ENCODE peak calls at places on chromosomes 4 and X, in four cellular contexts. R is NCI-H1694 treated with DMSO at 0.1 percent for 48 hours, J is NCI-H1105, L is lung. Q is an unnamed sample.

GRCh38 chr4:7310441-7310840 is 118.1 kb downstream of the SORCS2 start:
- DNase-seq in R (no peak), J (no peak), L (no peak), Q (peak; percentile 31)

GRCh38 chr4:2804973-2805501 is 12.2 kb downstream of the SH3BP2 start:
- DNase-seq in R (no peak), J (no peak), L (no peak), Q (no peak)

GRCh38 chr4:123421942-123422781 is 25.6 kb downstream of the SPRY1 start:
- DNase-seq in R (no peak), J (no peak), L (no peak), Q (no peak)

GRCh38 chr4:87219648-87220093 is 747 bp downstream of the KLHL8 start:
- DNase-seq in R (peak; percentile 30), J (no peak), L (peak; percentile 42), Q (peak; percentile 71)

GRCh38 chrX:118751950-118752783 is 24.8 kb downstream of the IL13RA1 start:
- DNase-seq in R (no peak), J (no peak), L (no peak), Q (no peak)

GRCh38 chrX:10415704-10416001 is 204.7 kb downstream of the MID1 start:
- DNase-seq in R (no peak), J (no peak), L (no peak), Q (peak; percentile 60)

GRCh38 chr4:83074086-83074704 is 39.2 kb downstream of the COPS4 start:
- DNase-seq in R (peak; percentile 73), J (no peak), L (peak; percentile 36), Q (peak; percentile 92)

GRCh38 chr4:20629180-20630115 is 70.8 kb upstream of the PACRGL start:
- DNase-seq in R (no peak), J (no peak), L (no peak), Q (no peak)

GRCh38 chr4:108072300-108072699 is 82.6 kb downstream of the HADH start:
- DNase-seq in R (no peak), J (peak; percentile 39), L (no peak), Q (no peak)

GRCh38 chr4:182862166-182862875 is 54.9 kb downstream of the DCTD start:
- DNase-seq in R (no peak), J (peak; percentile 42), L (no peak), Q (no peak)

GRCh38 chr4:73978886-73979285 is 2.9 kb downstream of the PF4 start:
- DNase-seq in R (no peak), J (no peak), L (no peak), Q (peak; percentile 76)

GRCh38 chr4:141375855-141376254 is 155.2 kb downstream of the ZNF330 start:
- DNase-seq in R (no peak), J (no peak), L (peak; percentile 31), Q (peak; percentile 77)

GRCh38 chrX:151920530-151920929 is 7.8 kb downstream of the MAGEA4 start:
- DNase-seq in R (no peak), J (no peak), L (no peak), Q (no peak)